ENCODE peak calls at places on chromosome 5, in seven cellular contexts. B is spleen, E is natural killer cell, S is AG04450, D is GM10248, O is NCI-H446, A is Caki2. I is an unnamed sample.

GRCh38 chr5:137217599-137218200 is 281.4 kb downstream of the SPOCK1 start:
- DNase-seq in B (no peak), E (no peak), S (no peak), D (no peak), O (no peak), A (peak), I (no peak)

GRCh38 chr5:173643964-173644363 is 27.5 kb upstream of the BOD1 start:
- DNase-seq in B (no peak), E (no peak), S (no peak), D (peak), O (no peak), A (no peak), I (no peak)

GRCh38 chr5:180113660-180114303 is 42.2 kb upstream of the RNF130 start:
- DNase-seq in B (no peak), E (no peak), S (no peak), D (no peak), O (no peak), A (no peak), I (no peak)

GRCh38 chr5:68949256-68949655 is 144.6 kb upstream of the SLC30A5 start:
- DNase-seq in B (no peak), E (no peak), S (no peak), D (no peak), O (no peak), A (no peak), I (no peak)

GRCh38 chr5:107496466-107496865 is 174.3 kb downstream of the EFNA5 start:
- DNase-seq in B (no peak), E (no peak), S (no peak), D (no peak), O (no peak), A (no peak), I (no peak)

GRCh38 chr5:9903806-9904205 is 273.7 kb upstream of the TAS2R1 start:
- DNase-seq in B (no peak), E (no peak), S (no peak), D (no peak), O (no peak), A (peak), I (no peak)

GRCh38 chr5:93790401-93790800 is 49.0 kb upstream of the POU5F2 start:
- DNase-seq in B (no peak), E (no peak), S (no peak), D (no peak), O (no peak), A (no peak), I (no peak)

GRCh38 chr5:72633649-72634048 is 126.4 kb upstream of the ZNF366 start:
- DNase-seq in B (no peak), E (no peak), S (no peak), D (no peak), O (peak), A (no peak), I (no peak)

GRCh38 chr5:143347698-143348344 is 55.7 kb downstream of the NR3C1 start:
- DNase-seq in B (no peak), E (no peak), S (no peak), D (no peak), O (no peak), A (no peak), I (no peak)

GRCh38 chr5:1961952-1962595 is 79.3 kb upstream of the IRX4 start:
- DNase-seq in B (peak), E (no peak), S (no peak), D (no peak), O (no peak), A (no peak), I (no peak)

GRCh38 chr5:144093868-144094267 is 76.6 kb downstream of the YIPF5 start:
- DNase-seq in B (no peak), E (no peak), S (no peak), D (no peak), O (no peak), A (no peak), I (no peak)

GRCh38 chr5:97915101-97915500 is 732.1 kb upstream of the RIOK2 start:
- DNase-seq in B (no peak), E (no peak), S (no peak), D (no peak), O (no peak), A (no peak), I (no peak)

GRCh38 chr5:42951169-42951846 is 88.8 kb downstream of the ANXA2R start:
- DNase-seq in B (peak), E (peak), S (no peak), D (peak), O (no peak), A (no peak), I (peak)

GRCh38 chr5:169300468-169301385 is at the start of gene SLIT3:
- DNase-seq in B (peak), E (no peak), S (no peak), D (no peak), O (no peak), A (peak), I (no peak)

GRCh38 chr5:10595678-10596309 is 31.9 kb downstream of the ANKRD33B start:
- DNase-seq in B (no peak), E (no peak), S (peak), D (no peak), O (no peak), A (peak), I (no peak)

GRCh38 chr5:317086-317811 is 4.3 kb upstream of the AHRR start:
- DNase-seq in B (no peak), E (no peak), S (peak), D (peak), O (no peak), A (peak), I (no peak)

GRCh38 chr5:19802686-19803085 is 185.3 kb downstream of the CDH18 start:
- DNase-seq in B (no peak), E (no peak), S (no peak), D (no peak), O (no peak), A (no peak), I (no peak)

GRCh38 chr5:147208134-147208533 is 26.7 kb upstream of the STK32A start:
- DNase-seq in B (no peak), E (no peak), S (no peak), D (no peak), O (peak), A (no peak), I (no peak)

GRCh38 chr5:150142800-150143724 is 12.6 kb downstream of the PDGFRB start:
- DNase-seq in B (no peak), E (no peak), S (peak), D (no peak), O (no peak), A (peak), I (peak)

GRCh38 chr5:68182094-68182493 is 33.5 kb upstream of the PIK3R1 start:
- DNase-seq in B (no peak), E (no peak), S (no peak), D (no peak), O (no peak), A (no peak), I (no peak)

GRCh38 chr5:151060742-151061141 is 20.1 kb downstream of the TNIP1 start:
- DNase-seq in B (peak), E (no peak), S (no peak), D (no peak), O (no peak), A (no peak), I (no peak)

GRCh38 chr5:1594336-1595106 is 70.8 kb upstream of the LPCAT1 start:
- DNase-seq in B (peak), E (peak), S (no peak), D (peak), O (peak), A (peak), I (peak)

GRCh38 chr5:127029513-127030258 is 672 bp downstream of the MARCHF3 start:
- DNase-seq in B (peak), E (peak), S (no peak), D (peak), O (no peak), A (peak), I (peak)

GRCh38 chr5:91162534-91163381 is 220.4 kb downstream of the ARRDC3 start:
- DNase-seq in B (peak), E (peak), S (peak), D (peak), O (no peak), A (peak), I (peak)

GRCh38 chr5:13957032-13957645 is 12.7 kb upstream of the DNAH5 start:
- DNase-seq in B (no peak), E (no peak), S (peak), D (peak), O (peak), A (peak), I (no peak)

GRCh38 chr5:175629231-175629630 is 28.6 kb upstream of the HRH2 start:
- DNase-seq in B (no peak), E (no peak), S (no peak), D (no peak), O (no peak), A (no peak), I (no peak)

GRCh38 chr5:157265714-157266285 is at the start of gene CYFIP2:
- DNase-seq in B (peak), E (peak), S (no peak), D (peak), O (no peak), A (peak), I (no peak)

GRCh38 chr5:32280656-32281081 is 32.1 kb downstream of the MTMR12 start:
- DNase-seq in B (no peak), E (no peak), S (no peak), D (peak), O (no peak), A (no peak), I (no peak)

GRCh38 chr5:64811050-64811640 is 42.4 kb downstream of the CWC27 start:
- DNase-seq in B (no peak), E (no peak), S (peak), D (peak), O (no peak), A (peak), I (no peak)

GRCh38 chr5:147369742-147370374 is 135.0 kb downstream of the STK32A start:
- DNase-seq in B (no peak), E (no peak), S (no peak), D (no peak), O (peak), A (peak), I (no peak)

GRCh38 chr5:68544091-68544655 is 328.6 kb downstream of the PIK3R1 start:
- DNase-seq in B (no peak), E (no peak), S (no peak), D (no peak), O (no peak), A (no peak), I (no peak)

I was measured in CD14-positive monocyte.